ENCODE peak calls at places on chromosomes 16 and 17, in five cellular contexts. Q is H1, O is GM12878, I is HepG2, A is K562. K is an unnamed sample.

GRCh38 chr17:40317345-40317873 is 8.4 kb downstream of the RARA start:
- DNase-seq in A (peak), Q (peak), O (no peak), I (peak), K (peak)

GRCh38 chr17:59435238-59435637 is 103.8 kb downstream of the YPEL2 start:
- DNase-seq in Q (no peak), I (no peak), O (no peak), A (no peak), K (no peak)

GRCh38 chr17:77287432-77288068 is 146.8 kb downstream of the SEC14L1 start:
- DNase-seq in O (no peak), A (no peak), Q (no peak), I (peak), K (peak)

GRCh38 chr16:4898811-4899473 is 38.0 kb downstream of the PPL start:
- DNase-seq in A (no peak), I (no peak), O (no peak), Q (no peak), K (no peak)

GRCh38 chr17:18974407-18975149 is 22.6 kb downstream of the SLC5A10 start:
- DNase-seq in A (no peak), I (no peak), Q (no peak), O (no peak), K (no peak)

GRCh38 chr17:72931635-72932034 is 160.9 kb downstream of the SLC39A11 start:
- DNase-seq in Q (no peak), O (peak), A (no peak), I (no peak), K (no peak)

GRCh38 chr16:56691885-56692284 is 9.6 kb downstream of the MT1X start:
- DNase-seq in O (no peak), A (no peak), I (peak), Q (no peak), K (no peak)

GRCh38 chr16:72474511-72475123 is 302.7 kb upstream of the PMFBP1 start:
- DNase-seq in A (no peak), I (peak), O (no peak), Q (no peak), K (no peak)

GRCh38 chr16:51355195-51355594 is 204.1 kb upstream of the SALL1 start:
- DNase-seq in O (no peak), I (no peak), Q (no peak), A (no peak), K (peak)

GRCh38 chr17:8117980-8118768 is at the start of gene ALOXE3:
- DNase-seq in O (no peak), Q (peak), A (no peak), I (peak), K (peak)

GRCh38 chr17:2395258-2396170 is 5.3 kb downstream of the MNT start:
- DNase-seq in O (no peak), I (peak), Q (no peak), A (no peak), K (no peak)

GRCh38 chr17:34015253-34015652 is 239.8 kb upstream of the CCL2 start:
- DNase-seq in A (no peak), I (no peak), Q (no peak), O (no peak), K (no peak)

GRCh38 chr16:27267037-27267677 is 1.4 kb downstream of the NSMCE1 start:
- DNase-seq in Q (no peak), O (peak), A (no peak), I (no peak), K (no peak)

GRCh38 chr17:59093702-59094231 is 12.9 kb downstream of the TRIM37 start:
- DNase-seq in O (no peak), I (peak), A (no peak), Q (no peak), K (no peak)

GRCh38 chr17:29844339-29845048 is 85.5 kb downstream of the SSH2 start:
- DNase-seq in O (no peak), Q (no peak), I (no peak), A (peak), K (no peak)

GRCh38 chr16:79170565-79171242 is 429.8 kb downstream of the MAF start:
- DNase-seq in O (no peak), I (no peak), A (no peak), Q (no peak), K (no peak)

GRCh38 chr17:63714550-63715277 is 14.8 kb upstream of the LIMD2 start:
- DNase-seq in A (no peak), Q (no peak), O (no peak), I (no peak), K (no peak)

GRCh38 chr17:19002805-19003542 is 1.6 kb downstream of the FAM83G start:
- DNase-seq in I (no peak), A (no peak), O (no peak), Q (no peak), K (no peak)

GRCh38 chr17:40360091-40360490 is 4.4 kb downstream of the GJD3 start:
- DNase-seq in I (no peak), O (no peak), Q (no peak), A (no peak), K (no peak)

GRCh38 chr16:54657058-54657708 is 273.5 kb upstream of the IRX5 start:
- DNase-seq in Q (no peak), O (no peak), A (no peak), I (no peak), K (no peak)

GRCh38 chr16:3431779-3432219 is 11.5 kb downstream of the ZNF597 start:
- DNase-seq in A (peak), O (no peak), I (no peak), Q (no peak), K (no peak)

GRCh38 chr17:40562841-40563370 is 2.4 kb downstream of the CCR7 start:
- DNase-seq in Q (no peak), I (no peak), O (no peak), A (no peak), K (no peak)

GRCh38 chr16:80896778-80897177 is 92.4 kb upstream of the CDYL2 start:
- DNase-seq in O (no peak), I (no peak), Q (peak), A (no peak), K (no peak)

GRCh38 chr17:35627417-35627816 is 40.3 kb downstream of the AP2B1 start:
- DNase-seq in O (no peak), A (no peak), I (peak), Q (no peak), K (no peak)

DNA sequence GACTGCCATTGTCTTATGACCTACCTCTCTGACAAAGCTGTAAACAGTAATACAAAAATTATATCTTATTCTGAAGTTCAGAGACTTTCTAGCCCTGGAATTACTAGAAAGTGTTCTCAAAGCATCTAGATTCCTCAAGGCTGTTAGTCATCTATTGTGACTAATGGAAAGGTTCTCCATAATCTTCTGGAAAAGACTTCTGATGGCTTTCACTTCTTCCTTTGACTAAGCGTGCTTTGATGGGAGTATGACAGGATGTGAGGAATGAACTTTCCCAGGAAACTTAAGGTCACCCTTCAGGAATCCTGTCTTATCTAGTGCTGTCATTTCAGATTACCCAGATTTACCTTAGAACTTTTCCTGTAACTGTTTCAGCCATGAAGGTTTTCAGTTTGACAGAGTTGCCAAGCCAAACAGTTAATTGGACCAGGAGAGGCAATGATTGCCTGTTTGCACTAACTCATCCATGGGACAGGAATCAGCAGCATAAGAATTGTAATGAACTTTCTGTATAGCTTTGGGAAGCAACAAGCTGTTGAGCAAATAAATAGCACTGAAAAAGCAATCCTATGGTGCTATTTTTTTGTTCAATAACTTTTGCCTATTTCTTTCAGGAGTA is 43.5 kb downstream of the AP2B1 start:
- DNase-seq in O (no peak), A (no peak), I (no peak), Q (no peak), K (no peak)
- TF ChIP-seq ATF3 in O (no peak), A (no peak), I (no peak), Q (no peak), K (no peak)

GRCh38 chr16:87860553-87861299 is 8.6 kb downstream of the SLC7A5 start:
- DNase-seq in Q (no peak), O (no peak), I (peak), A (peak), K (no peak)
- TF ChIP-seq ATF2 in Q (no peak), O (no peak), I (peak), A (no peak), K (no peak)

DNA sequence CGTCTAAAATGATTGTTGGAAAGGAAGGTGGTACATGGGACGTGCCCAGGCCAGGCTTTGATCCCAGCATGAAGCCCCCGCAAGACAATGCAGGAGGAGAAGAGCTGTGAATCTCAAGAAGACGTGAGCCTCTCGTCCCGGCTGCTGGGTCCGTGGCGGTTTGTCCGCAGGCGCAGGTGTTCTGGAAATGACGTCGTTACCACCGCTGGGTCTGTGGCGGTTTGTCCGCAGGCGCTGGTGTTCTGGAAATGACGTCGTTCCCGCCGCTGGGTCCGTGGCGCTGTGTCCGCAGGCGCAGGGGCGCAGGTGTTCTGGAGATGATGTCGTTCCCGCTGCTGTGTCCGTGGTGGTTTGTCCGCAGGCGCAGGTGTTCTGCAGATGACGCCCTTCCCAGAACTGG is 14.1 kb downstream of the SPG7 start:
- DNase-seq in O (no peak), A (no peak), Q (no peak), I (no peak), K (peak)
- TF ChIP-seq ATF3 in O (no peak), A (no peak), Q (no peak), I (no peak), K (no peak)

DNA sequence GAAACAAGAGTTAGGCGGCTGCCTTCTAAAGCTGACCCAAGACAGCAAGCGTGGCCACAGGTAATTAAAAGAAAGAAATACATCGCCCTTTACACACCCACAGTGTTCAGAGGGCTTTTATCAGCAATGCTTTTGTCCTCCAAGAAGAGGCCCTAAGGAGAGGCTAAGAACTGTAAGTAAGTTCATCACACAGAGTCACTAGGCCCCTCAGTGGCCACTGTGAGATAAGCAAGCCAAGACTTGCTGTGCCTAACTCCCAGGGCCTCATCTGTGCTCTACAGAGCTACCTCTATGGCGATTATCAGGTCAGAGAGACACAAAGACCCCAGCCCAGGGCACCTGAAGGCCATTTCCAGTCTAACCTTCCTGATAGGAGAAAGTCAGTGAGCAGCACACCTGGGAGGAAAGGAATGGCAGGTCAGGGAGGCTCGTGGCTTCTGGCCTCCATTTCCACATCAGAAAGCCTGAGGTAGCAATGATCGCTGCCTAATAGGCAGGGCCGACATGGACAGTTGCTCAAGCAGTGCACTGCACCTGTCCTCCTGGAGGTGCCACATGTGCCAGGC is 545.2 kb upstream of the CDH11 start:
- DNase-seq in I (peak), Q (no peak), A (no peak), O (no peak), K (no peak)
- TF ChIP-seq ATF2 in I (no peak), Q (no peak), A (no peak), O (no peak), K (no peak)

K was measured in WTC11.